ENCODE peak calls at places on chromosome 7, in five cellular contexts. One of them, this sample, is unnamed. For H3K4me1, the result is how much of the 10 kb centered on the place peaks cover.

GRCh38 chr7:106731637-106732036 is 70.7 kb upstream of the CCDC71L start:
- DNase-seq in body of pancreas: no peak
- DNase-seq in lower lobe of right lung: no peak
- DNase-seq in Karpas-422: no peak
- DNase-seq in CD8-positive, alpha-beta T cell: no peak
- DNase-seq in this sample: peak

GRCh38 chr7:128168667-128169210 is 72.3 kb upstream of the LEP start:
- DNase-seq in body of pancreas: no peak
- DNase-seq in lower lobe of right lung: no peak
- DNase-seq in Karpas-422: no peak
- DNase-seq in CD8-positive, alpha-beta T cell: no peak
- DNase-seq in this sample: peak

GRCh38 chr7:110877086-110877485 is 213.8 kb upstream of the LRRN3 start:
- DNase-seq in body of pancreas: peak
- DNase-seq in lower lobe of right lung: no peak
- DNase-seq in Karpas-422: no peak
- DNase-seq in CD8-positive, alpha-beta T cell: no peak
- DNase-seq in this sample: no peak

GRCh38 chr7:41193738-41194287 is 509.1 kb downstream of the INHBA start:
- DNase-seq in body of pancreas: no peak
- DNase-seq in lower lobe of right lung: no peak
- DNase-seq in Karpas-422: no peak
- DNase-seq in CD8-positive, alpha-beta T cell: no peak
- DNase-seq in this sample: no peak

GRCh38 chr7:111763221-111763791 is 201.0 kb upstream of the IMMP2L start:
- DNase-seq in body of pancreas: peak
- DNase-seq in lower lobe of right lung: no peak
- DNase-seq in Karpas-422: peak
- DNase-seq in CD8-positive, alpha-beta T cell: no peak
- DNase-seq in this sample: peak

GRCh38 chr7:52005613-52006012 is 689.0 kb upstream of the COBL start:
- DNase-seq in body of pancreas: no peak
- DNase-seq in lower lobe of right lung: no peak
- DNase-seq in Karpas-422: no peak
- DNase-seq in CD8-positive, alpha-beta T cell: no peak
- DNase-seq in this sample: no peak

GRCh38 chr7:18225067-18225466 is 197.4 kb upstream of the PRPS1L1 start:
- DNase-seq in body of pancreas: no peak
- DNase-seq in lower lobe of right lung: no peak
- DNase-seq in Karpas-422: peak
- DNase-seq in CD8-positive, alpha-beta T cell: no peak
- DNase-seq in this sample: no peak

GRCh38 chr7:98230746-98231471 is 19.7 kb downstream of the BHLHA15 start:
- DNase-seq in body of pancreas: no peak
- DNase-seq in lower lobe of right lung: no peak
- DNase-seq in Karpas-422: no peak
- DNase-seq in CD8-positive, alpha-beta T cell: no peak
- DNase-seq in this sample: no peak

GRCh38 chr7:37095122-37095521 is 353.5 kb downstream of the ELMO1 start:
- DNase-seq in body of pancreas: no peak
- DNase-seq in lower lobe of right lung: no peak
- DNase-seq in Karpas-422: no peak
- DNase-seq in CD8-positive, alpha-beta T cell: no peak
- DNase-seq in this sample: no peak

GRCh38 chr7:157900011-157900410 is 563.2 kb downstream of the DNAJB6 start:
- DNase-seq in body of pancreas: no peak
- DNase-seq in lower lobe of right lung: no peak
- DNase-seq in Karpas-422: no peak
- DNase-seq in CD8-positive, alpha-beta T cell: no peak
- DNase-seq in this sample: no peak

GRCh38 chr7:4245866-4246470 is 436.1 kb upstream of the FOXK1 start:
- DNase-seq in body of pancreas: no peak
- DNase-seq in lower lobe of right lung: no peak
- DNase-seq in Karpas-422: no peak
- DNase-seq in CD8-positive, alpha-beta T cell: no peak
- DNase-seq in this sample: no peak

GRCh38 chr7:99109108-99110051 is 34.5 kb downstream of the SMURF1 start:
- DNase-seq in body of pancreas: no peak
- DNase-seq in lower lobe of right lung: no peak
- DNase-seq in Karpas-422: peak
- DNase-seq in CD8-positive, alpha-beta T cell: peak
- DNase-seq in this sample: peak

GRCh38 chr7:9149499-9150082 is 716.2 kb downstream of the NXPH1 start:
- DNase-seq in body of pancreas: no peak
- DNase-seq in lower lobe of right lung: no peak
- DNase-seq in Karpas-422: no peak
- DNase-seq in CD8-positive, alpha-beta T cell: no peak
- DNase-seq in this sample: peak

GRCh38 chr7:71303566-71303965 is 171.6 kb downstream of the GALNT17 start:
- DNase-seq in body of pancreas: no peak
- DNase-seq in lower lobe of right lung: no peak
- DNase-seq in Karpas-422: no peak
- DNase-seq in CD8-positive, alpha-beta T cell: no peak
- DNase-seq in this sample: peak

GRCh38 chr7:123665157-123665556 is 9.5 kb downstream of the LMOD2 start:
- DNase-seq in body of pancreas: no peak
- DNase-seq in lower lobe of right lung: no peak
- DNase-seq in Karpas-422: no peak
- DNase-seq in CD8-positive, alpha-beta T cell: no peak
- DNase-seq in this sample: no peak

GRCh38 chr7:80439894-80440811 is 71.7 kb downstream of the GNAT3 start:
- DNase-seq in body of pancreas: no peak
- DNase-seq in lower lobe of right lung: no peak
- DNase-seq in Karpas-422: no peak
- DNase-seq in CD8-positive, alpha-beta T cell: no peak
- DNase-seq in this sample: peak

GRCh38 chr7:38222481-38223096 is 44.5 kb downstream of the STARD3NL start:
- DNase-seq in body of pancreas: peak
- DNase-seq in lower lobe of right lung: no peak
- DNase-seq in Karpas-422: peak
- DNase-seq in CD8-positive, alpha-beta T cell: no peak
- DNase-seq in this sample: no peak

GRCh38 chr7:868189-868486 is 8.2 kb upstream of the GET4 start:
- DNase-seq in body of pancreas: no peak
- DNase-seq in lower lobe of right lung: no peak
- DNase-seq in Karpas-422: no peak
- DNase-seq in CD8-positive, alpha-beta T cell: no peak
- DNase-seq in this sample: no peak

GRCh38 chr7:131083781-131084180 is 243.9 kb upstream of the MKLN1 start:
- DNase-seq in body of pancreas: no peak
- DNase-seq in lower lobe of right lung: no peak
- DNase-seq in Karpas-422: no peak
- DNase-seq in CD8-positive, alpha-beta T cell: no peak
- DNase-seq in this sample: no peak
- H3K4me1 ChIP-seq in body of pancreas: under half
- H3K4me1 ChIP-seq in lower lobe of right lung: half or more
- H3K4me1 ChIP-seq in Karpas-422: under half
- H3K4me1 ChIP-seq in CD8-positive, alpha-beta T cell: half or more
- H3K4me1 ChIP-seq in this sample: under half

DNA sequence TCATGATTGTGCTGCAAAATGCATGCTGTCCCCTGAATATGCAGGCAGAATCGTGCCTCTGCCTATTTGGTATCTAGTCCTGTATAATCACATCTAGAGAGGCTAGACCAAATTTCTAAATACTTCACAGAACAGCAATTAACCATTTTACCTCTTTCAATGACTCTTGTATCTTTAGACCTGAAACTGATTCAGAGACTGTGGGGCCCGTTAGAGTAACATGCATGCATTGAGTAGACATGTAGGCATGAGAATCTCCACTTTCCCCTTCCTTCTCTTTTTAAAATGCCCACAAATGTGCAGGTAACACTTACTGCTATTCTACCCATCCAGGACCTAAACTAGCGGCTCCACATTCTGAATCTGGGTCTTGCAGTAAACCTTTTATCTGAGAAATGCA is 8.8 kb downstream of the ZNF92 start:
- DNase-seq in body of pancreas: no peak
- DNase-seq in lower lobe of right lung: no peak
- DNase-seq in Karpas-422: no peak
- DNase-seq in CD8-positive, alpha-beta T cell: no peak
- DNase-seq in this sample: no peak
- H3K4me1 ChIP-seq in body of pancreas: under half
- H3K4me1 ChIP-seq in lower lobe of right lung: under half
- H3K4me1 ChIP-seq in Karpas-422: under half
- H3K4me1 ChIP-seq in CD8-positive, alpha-beta T cell: under half
- H3K4me1 ChIP-seq in this sample: under half

GRCh38 chr7:30812676-30813075 is 41.5 kb downstream of the MINDY4 start:
- DNase-seq in body of pancreas: no peak
- DNase-seq in lower lobe of right lung: no peak
- DNase-seq in Karpas-422: no peak
- DNase-seq in CD8-positive, alpha-beta T cell: no peak
- DNase-seq in this sample: no peak
- H3K4me1 ChIP-seq in body of pancreas: under half
- H3K4me1 ChIP-seq in lower lobe of right lung: under half
- H3K4me1 ChIP-seq in Karpas-422: under half
- H3K4me1 ChIP-seq in CD8-positive, alpha-beta T cell: under half
- H3K4me1 ChIP-seq in this sample: under half

GRCh38 chr7:44111759-44112158 is 7.6 kb downstream of the AEBP1 start:
- DNase-seq in body of pancreas: no peak
- DNase-seq in lower lobe of right lung: no peak
- DNase-seq in Karpas-422: peak
- DNase-seq in CD8-positive, alpha-beta T cell: no peak
- DNase-seq in this sample: no peak
- H3K4me1 ChIP-seq in body of pancreas: under half
- H3K4me1 ChIP-seq in lower lobe of right lung: under half
- H3K4me1 ChIP-seq in Karpas-422: under half
- H3K4me1 ChIP-seq in CD8-positive, alpha-beta T cell: under half
- H3K4me1 ChIP-seq in this sample: under half

GRCh38 chr7:101978683-101979082 is 161.3 kb downstream of the CUX1 start:
- DNase-seq in body of pancreas: no peak
- DNase-seq in lower lobe of right lung: no peak
- DNase-seq in Karpas-422: no peak
- DNase-seq in CD8-positive, alpha-beta T cell: no peak
- DNase-seq in this sample: no peak
- H3K4me1 ChIP-seq in body of pancreas: under half
- H3K4me1 ChIP-seq in lower lobe of right lung: under half
- H3K4me1 ChIP-seq in Karpas-422: half or more
- H3K4me1 ChIP-seq in CD8-positive, alpha-beta T cell: under half
- H3K4me1 ChIP-seq in this sample: under half